ENCODE peak calls at places on chromosomes 1 and 21, in seven cellular contexts. M is left lung, G is kidney, X is BJ, W is AG09309, S is HFF-Myc, Y is PC-3. A is an unnamed sample.

GRCh38 chr1:155454096-155454495 is 108.5 kb downstream of the ASH1L start:
- DNase-seq in M (no peak), G (no peak), X (no peak), W (no peak), S (no peak), Y (no peak), A (peak)

GRCh38 chr1:183023146-183023600 is at the start of gene LAMC1:
- DNase-seq in M (peak), G (peak), X (no peak), W (no peak), S (no peak), Y (peak), A (peak)

GRCh38 chr1:186183970-186184628 is 191.0 kb downstream of the TPR start:
- DNase-seq in M (no peak), G (no peak), X (peak), W (no peak), S (peak), Y (no peak), A (peak)

GRCh38 chr1:27967884-27968466 is 8.2 kb downstream of the XKR8 start:
- DNase-seq in M (no peak), G (no peak), X (no peak), W (no peak), S (no peak), Y (no peak), A (peak)

GRCh38 chr1:226100436-226101347 is 38.2 kb downstream of the H3-3A start:
- DNase-seq in M (no peak), G (peak), X (no peak), W (no peak), S (no peak), Y (peak), A (peak)

GRCh38 chr1:68449901-68450300 is at the start of gene RPE65:
- DNase-seq in M (no peak), G (no peak), X (no peak), W (no peak), S (no peak), Y (no peak), A (no peak)

GRCh38 chr21:35417762-35418161 is 368.7 kb upstream of the RUNX1 start:
- DNase-seq in M (no peak), G (no peak), X (no peak), W (no peak), S (no peak), Y (no peak), A (no peak)

GRCh38 chr1:180365039-180365438 is 135.0 kb downstream of the LHX4 start:
- DNase-seq in M (no peak), G (no peak), X (no peak), W (no peak), S (no peak), Y (peak), A (peak)

GRCh38 chr21:35635261-35635660 is 425.1 kb downstream of the SETD4 start:
- DNase-seq in M (no peak), G (no peak), X (peak), W (peak), S (no peak), Y (peak), A (peak)

GRCh38 chr1:1157914-1158710 is 15.6 kb upstream of the TTLL10 start:
- DNase-seq in M (peak), G (peak), X (no peak), W (no peak), S (no peak), Y (peak), A (peak)

GRCh38 chr1:160521554-160521953 is 1.5 kb downstream of the SLAMF6 start:
- DNase-seq in M (no peak), G (no peak), X (no peak), W (no peak), S (no peak), Y (no peak), A (no peak)
- H3K4me3 ChIP-seq in M (no peak), G (no peak), X (no peak), W (no peak), S (no peak), Y (no peak), A (no peak)

DNA sequence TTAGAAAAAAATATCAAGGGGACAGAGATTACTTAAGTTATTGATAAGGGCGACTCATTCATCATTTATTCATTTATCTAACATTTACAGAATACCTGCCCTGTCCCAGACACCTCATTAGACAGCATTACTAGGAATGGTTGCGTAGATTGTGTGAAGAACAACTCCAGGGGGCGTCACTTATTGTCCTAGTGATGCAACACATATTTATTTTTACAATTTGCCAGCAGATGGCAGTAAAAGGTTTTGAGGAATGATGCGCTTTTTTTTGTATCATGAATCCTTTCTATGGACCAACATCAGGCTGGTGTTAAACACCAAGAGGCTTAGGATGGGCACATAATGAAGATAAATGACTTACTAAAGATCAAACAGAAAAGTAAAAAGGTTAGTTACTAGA is 5.5 kb downstream of the NCAM2 start:
- DNase-seq in M (no peak), G (no peak), X (no peak), W (no peak), S (peak), Y (peak), A (peak)
- TF ChIP-seq CTCF in M (peak), G (no peak), X (peak), W (peak), S (peak), Y (peak), A (peak)

DNA sequence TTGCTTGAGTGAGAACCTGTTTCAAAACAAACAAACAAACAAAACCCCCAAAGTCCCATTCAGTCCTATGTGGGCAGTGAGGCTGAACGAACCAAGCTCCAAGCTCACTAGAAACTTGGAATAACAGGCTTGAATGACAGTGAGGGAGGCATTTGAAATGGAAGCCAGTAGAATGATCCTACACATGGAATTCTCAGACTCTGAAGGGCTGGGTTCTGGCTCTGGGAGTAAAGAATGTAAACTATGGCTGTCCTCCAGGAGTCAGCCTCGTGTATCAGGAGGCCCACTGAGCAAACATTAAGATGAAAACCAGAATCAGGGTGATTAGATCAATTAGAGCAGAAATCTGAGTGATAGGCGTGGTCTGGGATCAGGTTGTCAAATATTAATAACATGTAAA is 14.9 kb downstream of the PCP4L1 start:
- DNase-seq in M (no peak), G (no peak), X (no peak), W (no peak), S (no peak), Y (no peak), A (no peak)
- H3K4me3 ChIP-seq in M (no peak), G (no peak), X (no peak), W (no peak), S (no peak), Y (no peak), A (no peak)

GRCh38 chr1:19178734-19179398 is 31.2 kb downstream of the UBR4 start:
- DNase-seq in M (no peak), G (no peak), X (no peak), W (no peak), S (no peak), Y (no peak), A (no peak)

GRCh38 chr1:19177811-19178210 is 32.3 kb downstream of the UBR4 start:
- DNase-seq in M (no peak), G (no peak), X (no peak), W (no peak), S (no peak), Y (no peak), A (no peak)

GRCh38 chr1:19182223-19182622 is 27.8 kb downstream of the UBR4 start:
- DNase-seq in M (no peak), G (no peak), X (no peak), W (no peak), S (no peak), Y (no peak), A (no peak)

DNA sequence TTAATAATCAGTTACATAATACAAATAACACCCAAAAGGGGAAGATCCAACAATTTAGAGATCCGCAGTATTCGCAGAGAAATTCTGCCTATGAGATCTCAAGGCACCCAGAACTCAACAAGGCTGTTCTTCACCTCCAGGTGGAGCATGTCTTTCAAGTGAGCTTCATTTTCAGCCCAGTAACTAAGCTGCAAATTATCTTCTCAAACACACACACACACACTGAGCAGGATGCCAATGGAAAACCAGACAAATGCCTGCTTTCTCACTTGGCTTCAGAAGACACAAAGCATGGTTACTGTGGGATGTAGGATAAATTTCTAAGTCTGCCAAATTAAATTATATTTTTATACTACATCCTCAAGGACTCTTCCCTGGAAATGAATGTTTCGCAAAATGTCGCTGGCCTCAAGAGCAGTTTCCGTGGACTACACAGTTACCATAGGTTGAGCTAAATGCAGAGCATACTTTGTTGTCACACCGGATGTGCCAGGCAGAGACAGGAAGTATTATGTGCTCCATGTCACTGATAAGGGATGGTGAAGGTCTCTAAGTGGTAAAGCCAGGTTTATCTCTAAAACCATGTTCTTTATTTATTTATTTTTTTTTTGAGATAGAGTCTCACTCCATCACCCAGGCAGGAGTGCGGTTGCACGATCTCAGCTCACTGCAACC is 30.3 kb downstream of the UBR4 start:
- DNase-seq in M (no peak), G (no peak), X (no peak), W (no peak), S (no peak), Y (peak), A (peak)
- TF ChIP-seq CTCF in M (no peak), G (peak), X (peak), W (peak), S (peak), Y (peak), A (peak)

GRCh38 chr1:39407496-39407888 is 83.9 kb upstream of the BMP8A start:
- DNase-seq in M (no peak), G (no peak), X (no peak), W (no peak), S (no peak), Y (no peak), A (no peak)
- H3K4me3 ChIP-seq in M (no peak), G (peak), X (no peak), W (no peak), S (no peak), Y (peak), A (no peak)

A was measured in fibroblast of mammary gland.